ENCODE peak calls at places on chromosomes 12 and 14, in eight cellular contexts. One of them, this sample, is unnamed.

GRCh38 chr12:43789941-43790340 is 16.2 kb downstream of the TWF1 start:
- DNase-seq in endodermal cell: no peak
- DNase-seq in CD8-positive, alpha-beta T cell: no peak
- DNase-seq in T follicular helper cell: no peak
- DNase-seq in fibroblast of pulmonary artery: peak; percentile 27
- DNase-seq in HepG2: no peak
- DNase-seq in caudate nucleus: no peak
- DNase-seq in AG10803: peak; percentile 29
- DNase-seq in this sample: no peak

GRCh38 chr12:15829949-15830348 is 40.8 kb upstream of the EPS8 start:
- DNase-seq in CD8-positive, alpha-beta T cell: no peak
- DNase-seq in HepG2: no peak
- DNase-seq in fibroblast of pulmonary artery: peak; percentile 51
- DNase-seq in endodermal cell: no peak
- DNase-seq in AG10803: peak; percentile 59
- DNase-seq in caudate nucleus: no peak
- DNase-seq in T follicular helper cell: no peak
- DNase-seq in this sample: no peak

GRCh38 chr14:95536036-95536577 is 1.3 kb downstream of the GLRX5 start:
- DNase-seq in caudate nucleus: no peak
- DNase-seq in HepG2: no peak
- DNase-seq in CD8-positive, alpha-beta T cell: no peak
- DNase-seq in endodermal cell: peak; percentile 55
- DNase-seq in T follicular helper cell: no peak
- DNase-seq in AG10803: no peak
- DNase-seq in fibroblast of pulmonary artery: no peak
- DNase-seq in this sample: peak; percentile 8

GRCh38 chr14:67068246-67068645 is 121.0 kb upstream of the GARIN2 start:
- DNase-seq in CD8-positive, alpha-beta T cell: no peak
- DNase-seq in caudate nucleus: no peak
- DNase-seq in endodermal cell: no peak
- DNase-seq in AG10803: no peak
- DNase-seq in T follicular helper cell: no peak
- DNase-seq in fibroblast of pulmonary artery: peak; percentile 17
- DNase-seq in HepG2: no peak
- DNase-seq in this sample: no peak

GRCh38 chr12:27733052-27733656 is 22.5 kb downstream of the MRPS35 start:
- DNase-seq in T follicular helper cell: peak; percentile 11
- DNase-seq in AG10803: peak; percentile 34
- DNase-seq in fibroblast of pulmonary artery: peak; percentile 66
- DNase-seq in CD8-positive, alpha-beta T cell: peak; percentile 23
- DNase-seq in HepG2: peak; percentile 10
- DNase-seq in endodermal cell: peak; percentile 58
- DNase-seq in caudate nucleus: no peak
- DNase-seq in this sample: peak; percentile 63

GRCh38 chr14:95023886-95024285 is 133.4 kb downstream of the DICER1 start:
- DNase-seq in caudate nucleus: no peak
- DNase-seq in CD8-positive, alpha-beta T cell: no peak
- DNase-seq in endodermal cell: no peak
- DNase-seq in AG10803: peak; percentile 76
- DNase-seq in HepG2: no peak
- DNase-seq in fibroblast of pulmonary artery: peak; percentile 11
- DNase-seq in T follicular helper cell: no peak
- DNase-seq in this sample: no peak

GRCh38 chr14:104749111-104749649 is 3.8 kb upstream of the SIVA1 start:
- DNase-seq in CD8-positive, alpha-beta T cell: no peak
- DNase-seq in endodermal cell: peak; percentile 61
- DNase-seq in fibroblast of pulmonary artery: no peak
- DNase-seq in caudate nucleus: no peak
- DNase-seq in HepG2: peak; percentile 88
- DNase-seq in AG10803: peak; percentile 77
- DNase-seq in T follicular helper cell: no peak
- DNase-seq in this sample: peak; percentile 33

GRCh38 chr14:81557137-81557536 is 23.5 kb upstream of the SEL1L start:
- DNase-seq in HepG2: no peak
- DNase-seq in AG10803: peak; percentile 31
- DNase-seq in endodermal cell: no peak
- DNase-seq in caudate nucleus: no peak
- DNase-seq in T follicular helper cell: no peak
- DNase-seq in fibroblast of pulmonary artery: no peak
- DNase-seq in CD8-positive, alpha-beta T cell: no peak
- DNase-seq in this sample: no peak

GRCh38 chr14:100119251-100119650 is 40.2 kb downstream of the DEGS2 start:
- DNase-seq in caudate nucleus: no peak
- DNase-seq in CD8-positive, alpha-beta T cell: no peak
- DNase-seq in AG10803: no peak
- DNase-seq in T follicular helper cell: no peak
- DNase-seq in endodermal cell: no peak
- DNase-seq in fibroblast of pulmonary artery: no peak
- DNase-seq in HepG2: no peak
- DNase-seq in this sample: no peak

GRCh38 chr12:114328292-114328691 is 77.7 kb downstream of the TBX5 start:
- DNase-seq in fibroblast of pulmonary artery: no peak
- DNase-seq in endodermal cell: no peak
- DNase-seq in caudate nucleus: no peak
- DNase-seq in T follicular helper cell: no peak
- DNase-seq in HepG2: no peak
- DNase-seq in AG10803: no peak
- DNase-seq in CD8-positive, alpha-beta T cell: no peak
- DNase-seq in this sample: no peak

GRCh38 chr14:61051046-61051445 is 70.0 kb downstream of the SLC38A6 start:
- DNase-seq in endodermal cell: no peak
- DNase-seq in HepG2: no peak
- DNase-seq in caudate nucleus: peak; percentile 0
- DNase-seq in fibroblast of pulmonary artery: peak; percentile 48
- DNase-seq in CD8-positive, alpha-beta T cell: no peak
- DNase-seq in AG10803: peak; percentile 51
- DNase-seq in T follicular helper cell: no peak
- DNase-seq in this sample: no peak

This sample was measured in HT-29.